ENCODE peak calls at places on chromosomes 6 and 20, in six cellular contexts. B is GM23248; G is DMS153; P is activated T-cell treated with anti-CD3 and anti-CD28 coated beads, Interleukin-2, amount 50 U/mL, for 48 hours; O is glomerular endothelial cell; F is heart left ventricle. E is an unnamed sample.

GRCh38 chr6:23301546-23301945 is 732.2 kb downstream of the HDGFL1 start:
- DNase-seq in B (no peak), G (no peak), P (no peak), O (no peak), F (no peak), E (no peak)

GRCh38 chr6:152136449-152136825 is 329.0 kb downstream of the ESR1 start:
- DNase-seq in B (peak; percentile 12), G (peak; percentile 93), P (no peak), O (no peak), F (no peak), E (no peak)

GRCh38 chr6:15960740-15961629 is 167.9 kb upstream of the MYLIP start:
- DNase-seq in B (no peak), G (no peak), P (no peak), O (no peak), F (no peak), E (peak; percentile 69)

GRCh38 chr6:24825130-24825630 is 26.5 kb upstream of the ARMH2 start:
- DNase-seq in B (no peak), G (no peak), P (no peak), O (no peak), F (no peak), E (no peak)

GRCh38 chr6:29554764-29555163 is 4.8 kb downstream of the UBD start:
- DNase-seq in B (no peak), G (no peak), P (no peak), O (no peak), F (no peak), E (no peak)

GRCh38 chr20:40536866-40537265 is 152.2 kb downstream of the MAFB start:
- DNase-seq in B (peak; percentile 57), G (no peak), P (no peak), O (no peak), F (no peak), E (no peak)

GRCh38 chr20:53887973-53888372 is 182.4 kb downstream of the BCAS1 start:
- DNase-seq in B (no peak), G (no peak), P (no peak), O (no peak), F (no peak), E (no peak)

GRCh38 chr20:5136096-5136495 is 9.3 kb downstream of the CDS2 start:
- DNase-seq in B (no peak), G (no peak), P (no peak), O (no peak), F (no peak), E (no peak)

GRCh38 chr20:50574108-50574507 is 63.9 kb downstream of the PTPN1 start:
- DNase-seq in B (no peak), G (no peak), P (no peak), O (no peak), F (no peak), E (no peak)

GRCh38 chr6:131519670-131520436 is 53.2 kb upstream of the ARG1 start:
- DNase-seq in B (peak; percentile 68), G (peak; percentile 26), P (peak; percentile 59), O (peak; percentile 16), F (no peak), E (peak; percentile 76)

GRCh38 chr20:53609501-53610445 is 16.1 kb upstream of the ZNF217 start:
- DNase-seq in B (peak; percentile 42), G (peak; percentile 97), P (peak; percentile 77), O (no peak), F (peak; percentile 45), E (peak; percentile 93)

GRCh38 chr6:49464691-49465090 is 1.5 kb downstream of the CENPQ start:
- DNase-seq in B (peak; percentile 21), G (no peak), P (no peak), O (no peak), F (no peak), E (no peak)

GRCh38 chr6:2891768-2892170 is 11.3 kb downstream of the SERPINB9 start:
- DNase-seq in B (no peak), G (peak; percentile 35), P (peak; percentile 74), O (no peak), F (no peak), E (no peak)

GRCh38 chr6:111129003-111129402 is 41.7 kb downstream of the SLC16A10 start:
- DNase-seq in B (no peak), G (no peak), P (no peak), O (no peak), F (peak; percentile 46), E (no peak)

GRCh38 chr6:166493427-166494100 is 92.9 kb downstream of the RAMACL start:
- DNase-seq in B (no peak), G (no peak), P (no peak), O (no peak), F (peak; percentile 18), E (no peak)

GRCh38 chr20:62201173-62202082 is 18.6 kb downstream of the MTG2 start:
- DNase-seq in B (no peak), G (no peak), P (no peak), O (no peak), F (peak; percentile 24), E (no peak)

GRCh38 chr6:51827580-51827979 is 259.8 kb downstream of the PKHD1 start:
- DNase-seq in B (no peak), G (no peak), P (no peak), O (no peak), F (no peak), E (no peak)

GRCh38 chr6:161101517-161101916 is 109.9 kb downstream of the MAP3K4 start:
- DNase-seq in B (no peak), G (no peak), P (no peak), O (no peak), F (no peak), E (no peak)

GRCh38 chr6:122075084-122075760 is 324.2 kb upstream of the HSF2 start:
- DNase-seq in B (no peak), G (no peak), P (no peak), O (no peak), F (no peak), E (no peak)

GRCh38 chr20:29689411-29690225 is 1567.8 kb upstream of the DEFB115 start:
- DNase-seq in B (peak; percentile 42), G (no peak), P (peak; percentile 31), O (no peak), F (peak; percentile 20), E (no peak)

GRCh38 chr6:33577106-33577535 is 3.0 kb downstream of the BAK1 start:
- DNase-seq in B (no peak), G (no peak), P (peak; percentile 57), O (no peak), F (peak; percentile 67), E (peak; percentile 22)

GRCh38 chr6:7169296-7169721 is 61.5 kb downstream of the RREB1 start:
- DNase-seq in B (peak; percentile 53), G (no peak), P (no peak), O (no peak), F (peak; percentile 78), E (no peak)

GRCh38 chr20:41306061-41306727 is 11.3 kb downstream of the ZHX3 start:
- DNase-seq in B (no peak), G (no peak), P (no peak), O (no peak), F (no peak), E (no peak)

GRCh38 chr20:46954490-46955038 is 59.9 kb downstream of the EYA2 start:
- DNase-seq in B (peak; percentile 90), G (no peak), P (no peak), O (no peak), F (no peak), E (no peak)

GRCh38 chr6:41581381-41581991 is 35.3 kb downstream of the FOXP4 start:
- DNase-seq in B (peak; percentile 92), G (no peak), P (no peak), O (no peak), F (peak; percentile 74), E (no peak)

GRCh38 chr6:153947817-153948447 is 91.1 kb upstream of the OPRM1 start:
- DNase-seq in B (peak; percentile 45), G (no peak), P (peak; percentile 15), O (no peak), F (no peak), E (peak; percentile 79)

GRCh38 chr20:10093087-10093591 is 58.4 kb downstream of the ANKEF1 start:
- DNase-seq in B (peak; percentile 88), G (peak; percentile 17), P (no peak), O (no peak), F (no peak), E (no peak)

GRCh38 chr6:26352315-26352714 is 12.7 kb upstream of the BTN3A2 start:
- DNase-seq in B (no peak), G (no peak), P (no peak), O (no peak), F (no peak), E (no peak)

GRCh38 chr6:35581633-35582032 is 68.9 kb upstream of the TULP1 start:
- DNase-seq in B (no peak), G (peak; percentile 12), P (no peak), O (no peak), F (no peak), E (no peak)

E was measured in OCI-M1.